ENCODE peak calls at places on chromosomes 1 and 21, in seven cellular contexts. S is HEK293T; W is cardiac muscle cell; U is CD8-positive, alpha-beta memory T cell; R is NCI-H2081; P is HCEC 1CT; B is GM19239. E is an unnamed sample.

GRCh38 chr1:195697130-195697529 is 911.1 kb downstream of the KCNT2 start:
- DNase-seq in U (no peak), W (no peak), P (no peak), R (no peak), S (no peak), B (no peak), E (no peak)

GRCh38 chr21:45328198-45329087 is 40.7 kb upstream of the POFUT2 start:
- DNase-seq in U (no peak), R (no peak), W (no peak), B (no peak), S (no peak), P (no peak), E (no peak)

GRCh38 chr1:183185941-183186490 is at the start of gene LAMC2:
- DNase-seq in R (peak; percentile 79), U (no peak), W (peak; percentile 62), B (no peak), P (no peak), S (peak; percentile 52), E (no peak)

GRCh38 chr1:231793893-231794292 is 167.3 kb downstream of the DISC1 start:
- DNase-seq in R (no peak), S (no peak), P (no peak), U (no peak), B (no peak), W (no peak), E (no peak)

GRCh38 chr1:8816831-8817412 is 518 bp downstream of the RERE start:
- DNase-seq in W (peak; percentile 11), S (no peak), U (peak; percentile 3), R (peak; percentile 40), B (no peak), P (peak; percentile 34), E (no peak)

GRCh38 chr1:204396015-204396583 is 15.5 kb downstream of the PPP1R15B start:
- DNase-seq in R (no peak), P (no peak), B (no peak), W (no peak), S (no peak), U (no peak), E (no peak)

GRCh38 chr1:153614906-153615305 is 1.2 kb downstream of the S100A14 start:
- DNase-seq in W (no peak), U (no peak), S (no peak), P (no peak), B (no peak), R (no peak), E (no peak)

GRCh38 chr1:222525956-222526355 is 21.9 kb downstream of the HHIPL2 start:
- DNase-seq in S (no peak), W (no peak), R (no peak), B (no peak), U (no peak), P (no peak), E (no peak)

GRCh38 chr1:224637510-224637909 is 21.4 kb downstream of the CNIH3 start:
- DNase-seq in R (no peak), W (no peak), P (peak; percentile 89), S (no peak), B (no peak), U (no peak), E (no peak)

GRCh38 chr21:46425566-46425965 is 33.1 kb upstream of the DIP2A start:
- DNase-seq in R (no peak), W (no peak), U (peak; percentile 74), B (no peak), S (no peak), P (no peak), E (no peak)

GRCh38 chr1:228109962-228110488 is 926 bp upstream of the MRPL55 start:
- DNase-seq in U (no peak), R (peak; percentile 31), B (no peak), S (no peak), W (no peak), P (no peak), E (no peak)

GRCh38 chr1:111209622-111210021 is 9.2 kb upstream of the DENND2D start:
- DNase-seq in S (no peak), R (no peak), U (no peak), P (no peak), B (no peak), W (no peak), E (no peak)

GRCh38 chr21:18549214-18549905 is 145.8 kb upstream of the TMPRSS15 start:
- DNase-seq in S (no peak), P (no peak), W (no peak), R (no peak), U (no peak), B (no peak), E (no peak)

GRCh38 chr1:221497051-221497450 is 244.8 kb downstream of the DUSP10 start:
- DNase-seq in S (no peak), P (no peak), R (no peak), U (no peak), B (no peak), W (no peak), E (no peak)

GRCh38 chr1:207811920-207812720 is 60.3 kb downstream of the CD46 start:
- DNase-seq in R (no peak), S (peak; percentile 53), W (no peak), U (no peak), P (peak; percentile 34), B (no peak), E (no peak)

GRCh38 chr1:223700942-223701637 is 11.2 kb upstream of the CAPN2 start:
- DNase-seq in P (peak; percentile 99), U (no peak), W (no peak), B (no peak), R (no peak), S (no peak), E (peak; percentile 97)

GRCh38 chr1:1359316-1359667 is 937 bp upstream of the MXRA8 start:
- DNase-seq in W (no peak), R (no peak), U (no peak), B (no peak), S (no peak), P (peak; percentile 58), E (no peak)

GRCh38 chr1:168907781-168908180 is 178.8 kb upstream of the DPT start:
- DNase-seq in U (no peak), W (no peak), R (no peak), S (no peak), P (no peak), B (no peak), E (no peak)

GRCh38 chr1:10494754-10495474 is 20.2 kb downstream of the PEX14 start:
- DNase-seq in B (peak; percentile 69), W (peak; percentile 78), S (peak; percentile 84), R (peak; percentile 77), U (peak; percentile 67), P (peak; percentile 58), E (no peak)

GRCh38 chr1:155200920-155201319 is 6.8 kb downstream of the THBS3 start:
- DNase-seq in R (no peak), B (no peak), S (no peak), P (no peak), U (no peak), W (no peak), E (no peak)

GRCh38 chr1:10694274-10694632 is 102.2 kb downstream of the CASZ1 start:
- DNase-seq in R (no peak), U (peak; percentile 62), B (peak; percentile 96), P (no peak), S (no peak), W (no peak), E (no peak)

GRCh38 chr1:6580588-6581270 is 935 bp downstream of the ZBTB48 start:
- DNase-seq in R (no peak), W (no peak), B (no peak), P (no peak), S (peak; percentile 30), U (no peak), E (no peak)

GRCh38 chr1:229557913-229558414 is 543 bp downstream of the ABCB10 start:
- DNase-seq in U (peak; percentile 12), B (peak; percentile 54), R (peak; percentile 66), W (peak; percentile 66), S (peak; percentile 63), P (peak; percentile 35), E (no peak)

GRCh38 chr1:208934933-208935332 is 648.6 kb upstream of the CAMK1G start:
- DNase-seq in U (no peak), R (no peak), W (no peak), P (no peak), S (no peak), B (no peak), E (no peak)

GRCh38 chr21:42405064-42406059 is 1.7 kb downstream of the UBASH3A start:
- DNase-seq in P (no peak), U (no peak), W (no peak), R (no peak), S (no peak), B (no peak), E (no peak)

GRCh38 chr1:248906741-248907661 is 966 bp downstream of the PGBD2 start:
- DNase-seq in U (no peak), R (no peak), B (no peak), W (no peak), P (no peak), S (no peak), E (no peak)

GRCh38 chr1:186595969-186596368 is 84.3 kb downstream of the PTGS2 start:
- DNase-seq in B (no peak), U (no peak), P (no peak), S (no peak), W (no peak), R (no peak), E (no peak)

GRCh38 chr1:28865997-28866650 is 48.2 kb upstream of the EPB41 start:
- DNase-seq in S (no peak), R (no peak), P (no peak), B (no peak), W (no peak), U (no peak), E (no peak)

GRCh38 chr1:231238298-231238697 is 2.7 kb upstream of the GNPAT start:
- DNase-seq in R (no peak), W (no peak), S (no peak), U (no peak), B (no peak), P (no peak), E (no peak)

GRCh38 chr1:6971048-6971447 is 185.8 kb downstream of the CAMTA1 start:
- DNase-seq in R (no peak), P (no peak), U (no peak), S (no peak), W (peak; percentile 28), B (no peak), E (no peak)

GRCh38 chr1:55712148-55712547 is 497.0 kb upstream of the USP24 start:
- DNase-seq in B (no peak), P (no peak), W (no peak), S (no peak), U (no peak), R (no peak), E (no peak)

GRCh38 chr1:63277195-63278192 is 44.9 kb upstream of the FOXD3 start:
- DNase-seq in S (no peak), P (no peak), W (no peak), U (no peak), B (no peak), R (no peak), E (no peak)

GRCh38 chr21:21737186-21737585 is 739.0 kb downstream of the NCAM2 start:
- DNase-seq in W (no peak), R (no peak), U (no peak), S (no peak), B (no peak), P (no peak), E (no peak)

GRCh38 chr1:43554444-43554992 is 23.8 kb downstream of the PTPRF start:
- DNase-seq in B (no peak), U (no peak), W (peak; percentile 60), S (peak; percentile 45), P (peak; percentile 58), R (peak; percentile 42), E (no peak)

GRCh38 chr1:18452550-18452949 is 28.2 kb upstream of the KLHDC7A start:
- DNase-seq in S (peak; percentile 58), U (no peak), R (no peak), W (peak; percentile 22), P (no peak), B (peak; percentile 22), E (no peak)

GRCh38 chr1:166920561-166921475 is 44.8 kb upstream of the TADA1 start:
- DNase-seq in W (peak; percentile 55), S (no peak), U (no peak), B (no peak), P (no peak), R (no peak), E (no peak)

E was measured in Panc1.